ENCODE peak calls at places on chromosomes 2 and 18, in four cellular contexts. One of them, this sample, is unnamed.

GRCh38 chr2:25491003-25491696 is 149.4 kb upstream of the DNMT3A start:
- DNase-seq in K562: no peak
- DNase-seq in GM12891: no peak
- DNase-seq in GM12878: no peak
- DNase-seq in this sample: no peak

GRCh38 chr2:191303349-191304005 is 58.3 kb downstream of the MYO1B start:
- DNase-seq in K562: no peak
- DNase-seq in GM12891: no peak
- DNase-seq in GM12878: no peak
- DNase-seq in this sample: no peak

GRCh38 chr2:80858955-80859354 is 554.4 kb upstream of the LRRTM1 start:
- DNase-seq in K562: no peak
- DNase-seq in GM12891: no peak
- DNase-seq in GM12878: no peak
- DNase-seq in this sample: no peak

GRCh38 chr2:28602751-28603639 is 107.1 kb downstream of the PLB1 start:
- DNase-seq in K562: no peak
- DNase-seq in GM12891: no peak
- DNase-seq in GM12878: no peak
- DNase-seq in this sample: peak

GRCh38 chr2:111099402-111099801 is 21.3 kb upstream of the BCL2L11 start:
- DNase-seq in K562: no peak
- DNase-seq in GM12891: no peak
- DNase-seq in GM12878: no peak
- DNase-seq in this sample: no peak

GRCh38 chr2:66446178-66446860 is 11.4 kb downstream of the MEIS1 start:
- DNase-seq in K562: no peak
- DNase-seq in GM12891: no peak
- DNase-seq in GM12878: no peak
- DNase-seq in this sample: no peak

GRCh38 chr18:74692367-74693013 is 94.8 kb downstream of the ZNF407 start:
- DNase-seq in K562: no peak
- DNase-seq in GM12891: no peak
- DNase-seq in GM12878: no peak
- DNase-seq in this sample: no peak

GRCh38 chr2:176002684-176003225 is 688 bp upstream of the LNPK start:
- DNase-seq in K562: peak
- DNase-seq in GM12891: no peak
- DNase-seq in GM12878: no peak
- DNase-seq in this sample: no peak

GRCh38 chr2:74037379-74037860 is 52.7 kb downstream of the TET3 start:
- DNase-seq in K562: peak
- DNase-seq in GM12891: no peak
- DNase-seq in GM12878: peak
- DNase-seq in this sample: peak

GRCh38 chr2:237260032-237260431 is 153.9 kb downstream of the COL6A3 start:
- DNase-seq in K562: no peak
- DNase-seq in GM12891: no peak
- DNase-seq in GM12878: no peak
- DNase-seq in this sample: no peak

GRCh38 chr18:50879302-50880107 is 587 bp downstream of the ME2 start:
- DNase-seq in K562: peak
- DNase-seq in GM12891: peak
- DNase-seq in GM12878: no peak
- DNase-seq in this sample: no peak

GRCh38 chr2:18949871-18950597 is 360.7 kb upstream of the NT5C1B start:
- DNase-seq in K562: no peak
- DNase-seq in GM12891: no peak
- DNase-seq in GM12878: no peak
- DNase-seq in this sample: no peak

GRCh38 chr2:232593931-232594330 is 39.5 kb upstream of the EFHD1 start:
- DNase-seq in K562: no peak
- DNase-seq in GM12891: no peak
- DNase-seq in GM12878: no peak
- DNase-seq in this sample: no peak

GRCh38 chr2:232597362-232598079 is 35.9 kb upstream of the EFHD1 start:
- DNase-seq in K562: no peak
- DNase-seq in GM12891: no peak
- DNase-seq in GM12878: no peak
- DNase-seq in this sample: no peak

GRCh38 chr2:232588031-232588430 is 37.5 kb downstream of the EIF4E2 start:
- DNase-seq in K562: no peak
- DNase-seq in GM12891: no peak
- DNase-seq in GM12878: no peak
- DNase-seq in this sample: no peak

GRCh38 chr2:232588680-232589585 is 38.4 kb downstream of the EIF4E2 start:
- DNase-seq in K562: no peak
- DNase-seq in GM12891: no peak
- DNase-seq in GM12878: no peak
- DNase-seq in this sample: no peak

DNA sequence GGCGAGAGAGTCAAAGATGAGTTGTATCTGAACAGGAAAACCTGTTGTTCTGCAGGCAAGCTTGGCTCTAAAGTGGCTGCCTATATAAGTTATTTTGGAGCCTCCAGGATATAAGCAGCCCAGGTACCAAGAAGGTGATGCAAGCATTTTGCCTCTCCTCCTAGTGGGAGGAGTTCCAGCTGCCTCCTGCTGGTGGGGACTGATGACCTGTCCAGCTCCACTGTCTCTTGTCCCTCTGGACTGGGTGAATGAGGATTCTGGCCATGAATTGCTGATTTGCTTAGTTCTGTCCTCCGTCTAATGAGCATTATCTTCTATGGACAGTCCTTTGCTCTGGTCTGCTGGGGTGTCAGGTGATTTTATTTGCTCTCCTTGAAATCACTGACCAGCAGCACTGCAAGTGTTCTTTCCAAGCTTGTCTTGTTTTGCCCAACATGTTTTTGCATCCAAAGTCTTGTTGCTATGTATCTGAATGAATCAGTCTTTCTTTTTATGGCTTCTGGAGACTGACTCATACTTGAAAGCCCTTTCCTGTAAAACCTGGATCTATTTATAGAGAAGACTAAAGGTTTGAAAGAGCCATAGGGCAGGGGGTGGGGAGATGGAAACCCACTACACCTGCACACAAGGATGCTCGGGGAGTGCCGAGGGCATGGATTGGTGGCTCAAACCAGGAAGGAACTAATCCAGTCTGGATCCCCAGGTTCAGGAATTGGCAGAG is 40.6 kb upstream of the EFHD1 start:
- DNase-seq in K562: peak
- DNase-seq in GM12891: no peak
- DNase-seq in GM12878: no peak
- DNase-seq in this sample: no peak
- TF ChIP-seq SPI1 in K562: no peak
- TF ChIP-seq SPI1 in GM12891: no peak
- TF ChIP-seq SPI1 in GM12878: no peak
- TF ChIP-seq SPI1 in this sample: no peak

DNA sequence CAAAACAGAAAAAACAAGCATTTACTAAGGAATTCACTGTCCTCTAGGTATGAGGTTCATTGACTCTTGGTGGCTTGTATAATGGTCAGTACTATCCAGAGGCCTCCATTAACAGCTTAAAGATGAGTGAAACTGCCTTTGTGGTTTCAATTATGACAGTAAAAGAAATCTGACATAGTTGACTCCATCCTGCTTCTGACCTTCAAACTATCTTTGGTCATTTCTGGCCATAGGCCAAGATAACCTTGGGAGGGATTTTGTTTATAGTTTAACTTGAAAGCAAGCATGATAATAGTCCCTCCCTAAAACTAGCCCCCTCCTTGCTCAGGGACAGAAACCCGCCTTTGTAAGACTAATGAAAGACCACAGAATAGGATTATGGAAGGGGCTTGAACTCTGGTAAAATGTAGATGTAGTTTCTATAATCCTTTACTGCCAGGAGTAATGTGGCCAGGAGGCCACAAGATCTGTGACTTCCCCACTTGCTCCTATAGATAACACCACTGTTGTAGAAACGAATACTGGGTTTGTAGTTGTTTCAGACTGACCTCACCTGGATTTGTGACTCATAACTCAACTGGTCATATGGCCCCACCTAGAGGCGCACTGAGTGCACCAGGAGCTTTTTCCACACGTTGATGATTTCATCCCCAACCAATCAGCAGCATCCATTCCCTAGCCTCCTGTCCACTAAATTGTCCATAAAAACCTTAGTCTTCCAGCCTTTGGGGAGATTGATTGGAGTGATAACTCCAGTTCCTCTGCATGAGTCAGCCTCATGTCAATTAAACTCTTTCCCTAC is 8.6 kb upstream of the PLEKHM3 start:
- DNase-seq in K562: peak
- DNase-seq in GM12891: no peak
- DNase-seq in GM12878: no peak
- DNase-seq in this sample: peak
- TF ChIP-seq SPI1 in K562: no peak
- TF ChIP-seq SPI1 in GM12891: peak
- TF ChIP-seq SPI1 in GM12878: peak
- TF ChIP-seq SPI1 in this sample: no peak

DNA sequence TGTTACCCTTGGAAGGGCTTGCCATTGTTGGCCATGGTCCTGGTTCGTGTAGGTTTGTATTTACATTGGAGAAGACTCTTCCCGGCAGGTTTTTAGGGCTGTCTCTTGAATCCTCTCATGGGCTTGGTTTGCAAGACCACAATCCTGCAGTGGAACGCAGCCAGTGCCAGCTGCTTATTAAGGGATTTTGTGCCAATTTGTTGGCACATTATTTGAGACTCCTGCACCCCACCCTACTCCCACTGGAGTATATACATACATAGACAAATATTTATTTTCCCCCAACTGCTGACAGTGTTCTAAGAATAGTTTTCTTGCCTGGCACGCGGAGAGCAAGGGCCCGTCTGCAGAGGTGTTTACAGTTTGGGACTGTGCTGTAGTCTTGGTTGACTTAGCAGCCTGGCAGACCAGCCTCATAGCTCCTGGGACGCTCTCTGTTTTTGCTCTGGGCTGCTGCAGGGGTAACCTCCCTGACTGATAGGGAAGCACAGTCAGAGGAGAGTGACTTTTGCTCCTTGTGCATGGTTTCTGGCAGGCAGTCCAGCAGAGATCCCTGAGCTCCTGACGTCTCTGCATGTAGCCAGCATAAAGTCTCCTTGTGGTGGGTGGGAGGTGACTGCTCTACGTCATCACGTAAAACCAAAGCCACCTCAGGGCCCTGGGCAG is 1.9 kb downstream of the LDLRAD4 start:
- DNase-seq in K562: no peak
- DNase-seq in GM12891: no peak
- DNase-seq in GM12878: no peak
- DNase-seq in this sample: no peak
- TF ChIP-seq SPI1 in K562: no peak
- TF ChIP-seq SPI1 in GM12891: no peak
- TF ChIP-seq SPI1 in GM12878: no peak
- TF ChIP-seq SPI1 in this sample: no peak

GRCh38 chr2:152617464-152618187 is 99.6 kb downstream of the PRPF40A start:
- DNase-seq in K562: no peak
- DNase-seq in GM12891: no peak
- DNase-seq in GM12878: no peak
- DNase-seq in this sample: no peak

GRCh38 chr2:152620985-152621384 is 96.3 kb downstream of the PRPF40A start:
- DNase-seq in K562: peak
- DNase-seq in GM12891: no peak
- DNase-seq in GM12878: no peak
- DNase-seq in this sample: no peak

GRCh38 chr2:152622228-152622627 is 95.0 kb downstream of the PRPF40A start:
- DNase-seq in K562: no peak
- DNase-seq in GM12891: no peak
- DNase-seq in GM12878: no peak
- DNase-seq in this sample: no peak

GRCh38 chr2:152618188-152618564 is 99.1 kb downstream of the PRPF40A start:
- DNase-seq in K562: no peak
- DNase-seq in GM12891: no peak
- DNase-seq in GM12878: no peak
- DNase-seq in this sample: no peak

GRCh38 chr2:152620218-152620617 is 97.0 kb downstream of the PRPF40A start:
- DNase-seq in K562: no peak
- DNase-seq in GM12891: no peak
- DNase-seq in GM12878: no peak
- DNase-seq in this sample: no peak
- TF ChIP-seq SPI1 in K562: peak
- TF ChIP-seq SPI1 in GM12891: no peak
- TF ChIP-seq SPI1 in GM12878: no peak
- TF ChIP-seq SPI1 in this sample: peak

GRCh38 chr2:6214471-6214870 is 522.3 kb downstream of the SOX11 start:
- DNase-seq in K562: no peak
- DNase-seq in GM12891: peak
- DNase-seq in GM12878: no peak
- DNase-seq in this sample: no peak
- TF ChIP-seq SPI1 in K562: no peak
- TF ChIP-seq SPI1 in GM12891: no peak
- TF ChIP-seq SPI1 in GM12878: no peak
- TF ChIP-seq SPI1 in this sample: no peak

DNA sequence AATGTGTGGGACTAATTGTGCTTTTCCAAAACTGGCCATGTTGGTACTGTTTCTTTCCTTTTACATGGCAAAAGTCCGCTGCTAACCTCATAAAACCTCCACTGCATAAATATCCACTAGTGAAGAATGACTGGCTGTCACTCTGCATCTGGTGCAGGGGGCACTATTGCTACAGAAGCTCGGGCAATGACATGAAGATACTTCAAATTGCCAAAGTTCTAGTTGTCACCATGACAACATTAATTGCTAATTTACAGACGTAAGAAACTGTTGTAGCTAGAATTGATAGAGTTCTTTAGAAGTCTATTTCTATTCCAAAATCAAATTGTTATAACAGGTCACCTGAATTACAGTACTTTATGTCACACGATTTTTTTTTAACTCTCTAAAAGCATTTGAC is 861 bp downstream of the CFAP210 start:
- DNase-seq in K562: no peak
- DNase-seq in GM12891: no peak
- DNase-seq in GM12878: no peak
- DNase-seq in this sample: peak
- TF ChIP-seq SPI1 in K562: no peak
- TF ChIP-seq SPI1 in GM12891: no peak
- TF ChIP-seq SPI1 in GM12878: no peak
- TF ChIP-seq SPI1 in this sample: no peak

DNA sequence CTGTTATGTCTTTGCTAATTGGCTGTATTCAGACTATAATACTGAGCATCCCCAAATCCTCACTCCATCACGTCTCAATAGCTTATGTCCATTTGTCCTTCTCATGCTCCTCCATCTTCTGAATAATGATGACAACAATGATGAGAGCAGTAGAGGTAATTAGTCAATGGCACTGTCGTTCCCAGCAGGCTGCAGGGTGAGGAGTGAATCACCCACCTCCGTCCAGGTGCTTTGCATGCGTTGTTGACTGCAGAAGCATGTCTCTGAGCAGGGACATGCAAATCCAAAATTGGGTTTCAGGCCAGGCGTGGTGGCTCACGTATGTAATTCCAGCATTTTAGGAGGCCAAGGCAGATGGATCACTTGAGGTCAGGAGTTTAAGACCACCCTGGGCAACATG is 100.9 kb upstream of the RAB12 start:
- DNase-seq in K562: no peak
- DNase-seq in GM12891: no peak
- DNase-seq in GM12878: no peak
- DNase-seq in this sample: no peak
- TF ChIP-seq SPI1 in K562: no peak
- TF ChIP-seq SPI1 in GM12891: no peak
- TF ChIP-seq SPI1 in GM12878: no peak
- TF ChIP-seq SPI1 in this sample: no peak